ENCODE peak calls at places on chromosomes 11 and 22, in seven cellular contexts. Z, N, O, M, S, P and B are unnamed samples.

GRCh38 chr22:28992565-28993326 is 68.9 kb downstream of the C22orf31 start:
- DNase-seq in Z (no peak), N (no peak), O (no peak), M (no peak), S (no peak), P (no peak), B (no peak)

GRCh38 chr22:36328635-36329216 is 59.0 kb downstream of the MYH9 start:
- DNase-seq in Z (peak; percentile 33), N (peak; percentile 70), O (no peak), M (no peak), S (peak; percentile 42), P (no peak), B (no peak)

GRCh38 chr11:66386171-66387069 is 14.9 kb upstream of the SLC29A2 start:
- DNase-seq in Z (peak; percentile 80), N (peak; percentile 67), O (peak; percentile 97), M (peak; percentile 88), S (peak; percentile 83), P (peak; percentile 71), B (peak; percentile 85)

GRCh38 chr11:48091426-48092102 is 111.2 kb downstream of the PTPRJ start:
- DNase-seq in Z (no peak), N (no peak), O (no peak), M (no peak), S (no peak), P (no peak), B (no peak)

GRCh38 chr22:44664149-44664548 is 37.9 kb upstream of the PRR5 start:
- DNase-seq in Z (peak; percentile 42), N (no peak), O (no peak), M (peak; percentile 74), S (peak; percentile 48), P (peak; percentile 52), B (peak; percentile 91)

GRCh38 chr11:117197516-117198456 is 1.4 kb upstream of the TAGLN start:
- DNase-seq in Z (no peak), N (no peak), O (peak; percentile 87), M (no peak), S (no peak), P (no peak), B (no peak)

GRCh38 chr22:27913162-27913741 is 5.8 kb downstream of the PITPNB start:
- DNase-seq in Z (no peak), N (no peak), O (no peak), M (no peak), S (no peak), P (no peak), B (no peak)

GRCh38 chr11:93622043-93622442 is 39.4 kb upstream of the CEP295 start:
- DNase-seq in Z (no peak), N (no peak), O (no peak), M (no peak), S (no peak), P (no peak), B (no peak)

GRCh38 chr11:66845876-66846212 is 2.6 kb downstream of the RCE1 start:
- DNase-seq in Z (no peak), N (no peak), O (no peak), M (no peak), S (no peak), P (no peak), B (no peak)

GRCh38 chr22:47276219-47276843 is 513.9 kb downstream of the TBC1D22A start:
- DNase-seq in Z (no peak), N (no peak), O (no peak), M (no peak), S (no peak), P (no peak), B (no peak)